ENCODE peak calls at places on chromosomes 12 and 14, in six cellular contexts. Z, D, Q, C, U and A are unnamed samples. For H3K36me3, the result is how much of the 10 kb centered on the place peaks cover.

GRCh38 chr14:106044949-106045596 is 518.7 kb downstream of the TMEM121 start:
- DNase-seq in D (peak), C (peak), Q (no peak), U (no peak), Z (peak), A (peak)

GRCh38 chr12:31002999-31003398 is 70.7 kb upstream of the DDX11 start:
- DNase-seq in Q (no peak), C (no peak), U (peak), Z (no peak), D (peak), A (no peak)

GRCh38 chr14:69612014-69612758 is 790 bp downstream of the SUSD6 start:
- DNase-seq in C (no peak), Q (no peak), D (peak), Z (peak), U (peak), A (peak)

GRCh38 chr12:62914443-62914909 is 20.5 kb downstream of the PPM1H start:
- DNase-seq in D (no peak), C (no peak), Q (no peak), Z (no peak), U (no peak), A (no peak)

GRCh38 chr14:90536092-90536491 is 139.3 kb downstream of the CALM1 start:
- DNase-seq in D (peak), Q (no peak), C (peak), Z (peak), U (peak), A (no peak)

GRCh38 chr14:54306806-54307205 is 90.0 kb upstream of the CDKN3 start:
- DNase-seq in Z (no peak), Q (no peak), D (no peak), C (no peak), U (no peak), A (no peak)

GRCh38 chr14:73392329-73393257 is 65.8 kb downstream of the NUMB start:
- DNase-seq in Z (no peak), U (no peak), D (no peak), Q (no peak), C (no peak), A (no peak)

GRCh38 chr14:86035882-86036281 is 505.9 kb downstream of the FLRT2 start:
- DNase-seq in Q (no peak), C (no peak), U (no peak), Z (no peak), D (no peak), A (peak)

GRCh38 chr12:108364879-108365278 is 25.8 kb upstream of the CMKLR1 start:
- DNase-seq in Q (no peak), D (no peak), Z (no peak), U (no peak), C (no peak), A (no peak)

GRCh38 chr12:120684523-120684932 is 2.4 kb upstream of the MLEC start:
- DNase-seq in Q (peak), C (no peak), D (no peak), Z (no peak), U (no peak), A (no peak)

GRCh38 chr12:26711569-26711968 is 121.4 kb downstream of the ITPR2 start:
- DNase-seq in Z (no peak), D (no peak), Q (no peak), U (no peak), C (no peak), A (no peak)

GRCh38 chr12:26711072-26711471 is 121.9 kb downstream of the ITPR2 start:
- DNase-seq in D (no peak), Q (no peak), C (no peak), U (no peak), Z (no peak), A (no peak)

GRCh38 chr12:26713885-26714383 is 119.1 kb downstream of the ITPR2 start:
- DNase-seq in C (no peak), Q (no peak), D (no peak), Z (no peak), U (no peak), A (no peak)

GRCh38 chr12:26712892-26713291 is 120.1 kb downstream of the ITPR2 start:
- DNase-seq in C (no peak), Z (no peak), U (no peak), Q (no peak), D (no peak), A (no peak)

DNA sequence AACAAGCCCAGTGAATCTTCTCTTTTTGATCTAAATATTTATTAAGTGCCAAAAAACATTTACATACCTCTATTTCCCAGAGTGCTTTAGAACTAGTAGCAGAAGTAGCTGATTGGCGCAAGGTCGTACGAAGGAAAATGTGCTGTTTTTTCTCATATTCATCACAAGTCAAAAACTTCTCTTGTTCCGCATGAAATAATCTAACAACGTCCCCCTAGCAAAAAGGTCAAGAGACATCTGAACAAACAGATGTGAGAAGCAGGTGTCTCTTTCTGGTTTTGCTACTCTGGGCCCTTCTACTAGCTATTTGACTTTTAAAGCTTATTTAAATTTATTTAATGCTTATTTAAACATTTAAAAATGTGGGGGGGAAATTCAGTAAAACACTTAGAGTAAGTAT is 117.8 kb downstream of the ITPR2 start:
- DNase-seq in U (no peak), Q (no peak), C (no peak), Z (no peak), D (no peak), A (no peak)
- H3K4me3 ChIP-seq in U (no peak), Q (no peak), C (no peak), Z (no peak), D (no peak), A (no peak)

GRCh38 chr14:97298331-97298730 is 501.1 kb downstream of the VRK1 start:
- DNase-seq in U (no peak), D (no peak), C (no peak), Q (no peak), Z (no peak), A (peak)
- TF ChIP-seq CTCF in U (no peak), D (no peak), C (no peak), Q (peak), Z (no peak), A (peak)

GRCh38 chr12:131983026-131983425 is 33.3 kb downstream of the EP400 start:
- DNase-seq in Z (no peak), C (no peak), D (no peak), Q (no peak), U (no peak), A (no peak)

GRCh38 chr12:131979606-131980005 is 29.9 kb downstream of the EP400 start:
- DNase-seq in U (no peak), D (no peak), C (no peak), Z (no peak), Q (no peak), A (no peak)

GRCh38 chr12:131982041-131982440 is 32.3 kb downstream of the EP400 start:
- DNase-seq in U (no peak), C (no peak), Z (no peak), D (no peak), Q (no peak), A (no peak)

GRCh38 chr12:131981388-131981787 is 31.6 kb downstream of the EP400 start:
- DNase-seq in U (no peak), D (no peak), Z (no peak), Q (no peak), C (no peak), A (no peak)

DNA sequence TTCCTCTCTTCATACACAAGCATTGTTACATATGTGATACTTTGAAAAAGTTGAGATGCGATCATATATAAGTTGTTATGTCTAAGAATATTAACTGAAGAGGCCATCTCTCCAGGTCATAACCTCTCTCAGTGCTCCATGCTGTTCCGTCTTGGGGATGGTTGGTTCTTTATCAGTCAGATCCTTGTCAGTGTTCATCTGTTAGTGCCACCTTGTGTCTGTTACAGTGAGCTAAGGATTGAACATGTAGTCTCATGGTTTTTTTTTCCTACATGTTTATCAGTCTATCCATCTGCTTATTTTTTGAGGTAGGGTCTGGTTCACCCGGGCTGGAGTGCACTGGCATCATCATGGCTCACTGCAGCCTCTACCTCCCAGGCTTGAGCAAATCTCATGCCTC is 30.5 kb downstream of the EP400 start:
- DNase-seq in Q (no peak), Z (no peak), U (no peak), C (no peak), D (no peak), A (no peak)
- H3K36me3 ChIP-seq in Q (under half), Z (under half), U (under half), C (half or more), D (half or more), A (under half)

GRCh38 chr14:60651936-60652673 is 2.8 kb upstream of the SIX1 start:
- DNase-seq in C (no peak), Z (no peak), D (no peak), U (no peak), Q (no peak), A (no peak)

GRCh38 chr14:60648934-60649814 is at the start of gene SIX1:
- DNase-seq in U (peak), D (peak), C (peak), Z (peak), Q (peak), A (peak)

GRCh38 chr14:60649815-60650381 is 621 bp upstream of the SIX1 start:
- DNase-seq in D (no peak), Q (no peak), C (no peak), Z (no peak), U (no peak), A (no peak)

GRCh38 chr14:60651051-60651935 is 2.0 kb upstream of the SIX1 start:
- DNase-seq in D (no peak), Q (no peak), U (no peak), Z (no peak), C (no peak), A (no peak)

GRCh38 chr14:60650382-60650961 is 1.2 kb upstream of the SIX1 start:
- DNase-seq in D (no peak), Q (no peak), Z (no peak), U (no peak), C (no peak), A (no peak)
- H3K4me3 ChIP-seq in D (no peak), Q (peak), Z (no peak), U (no peak), C (no peak), A (no peak)